ENCODE peak calls at places on chromosome 7, in ten cellular contexts. P is fibroblast of lung; F is foreskin melanocyte; M is substantia nigra; D is foreskin fibroblast; E is HFFc6; J is activated CD4-positive, alpha-beta memory T cell treated with anti-CD3 and anti-CD28 coated beads, Interleukin-2, amount 10 ng/mL, durations not matched to agents 7 days and 5 days; Z is HS-5; N is ACHN; C is activated T-helper 1 cell treated with Interleukin-2 at 50 U/mL for 16 hours. O is an unnamed sample.

GRCh38 chr7:122637799-122638198 is 61.1 kb downstream of the RNF133 start:
- DNase-seq in P (no peak), F (no peak), M (no peak), D (no peak), E (no peak), J (no peak), Z (no peak), N (no peak), C (no peak), O (no peak)

GRCh38 chr7:41217306-41217705 is 485.6 kb downstream of the INHBA start:
- DNase-seq in P (no peak), F (no peak), M (no peak), D (no peak), E (no peak), J (no peak), Z (no peak), N (no peak), C (no peak), O (no peak)

GRCh38 chr7:158613481-158613880 is 25.9 kb upstream of the PTPRN2 start:
- DNase-seq in P (no peak), F (no peak), M (no peak), D (no peak), E (peak), J (no peak), Z (no peak), N (no peak), C (no peak), O (peak)

GRCh38 chr7:67019562-67020390 is 23.1 kb downstream of the TYW1 start:
- DNase-seq in P (no peak), F (no peak), M (no peak), D (peak), E (peak), J (no peak), Z (peak), N (no peak), C (no peak), O (peak)

GRCh38 chr7:130139193-130139950 is 65.8 kb downstream of the TMEM209 start:
- DNase-seq in P (no peak), F (no peak), M (no peak), D (no peak), E (no peak), J (no peak), Z (no peak), N (no peak), C (no peak), O (no peak)

GRCh38 chr7:142375710-142376313 is 118.0 kb upstream of the PRSS58 start:
- DNase-seq in P (peak), F (no peak), M (no peak), D (no peak), E (peak), J (no peak), Z (no peak), N (peak), C (no peak), O (no peak)

GRCh38 chr7:47422631-47423030 is 159.3 kb downstream of the TNS3 start:
- DNase-seq in P (peak), F (no peak), M (no peak), D (no peak), E (no peak), J (no peak), Z (no peak), N (no peak), C (no peak), O (no peak)

GRCh38 chr7:121369462-121369861 is 26.6 kb downstream of the FAM3C start:
- DNase-seq in P (peak), F (peak), M (no peak), D (peak), E (peak), J (no peak), Z (no peak), N (peak), C (no peak), O (no peak)

GRCh38 chr7:148701414-148701813 is 2.7 kb downstream of the CUL1 start:
- DNase-seq in P (peak), F (peak), M (no peak), D (peak), E (no peak), J (no peak), Z (no peak), N (peak), C (no peak), O (no peak)

GRCh38 chr7:137886706-137887105 is 39.9 kb upstream of the DGKI start:
- DNase-seq in P (peak), F (no peak), M (no peak), D (peak), E (no peak), J (no peak), Z (no peak), N (no peak), C (no peak), O (no peak)

GRCh38 chr7:73828107-73828803 is 2.5 kb upstream of the CLDN4 start:
- DNase-seq in P (peak), F (no peak), M (no peak), D (peak), E (peak), J (peak), Z (no peak), N (peak), C (no peak), O (no peak)

GRCh38 chr7:90111-91063 is 102.0 kb upstream of the FAM20C start:
- DNase-seq in P (peak), F (no peak), M (no peak), D (peak), E (peak), J (peak), Z (peak), N (no peak), C (no peak), O (no peak)

GRCh38 chr7:157234271-157234670 is 95.5 kb downstream of the UBE3C start:
- DNase-seq in P (no peak), F (no peak), M (no peak), D (peak), E (no peak), J (no peak), Z (no peak), N (no peak), C (no peak), O (no peak)

GRCh38 chr7:86913709-86914108 is 145.7 kb downstream of the ELAPOR2 start:
- DNase-seq in P (no peak), F (no peak), M (no peak), D (peak), E (peak), J (no peak), Z (peak), N (no peak), C (no peak), O (no peak)

GRCh38 chr7:12133865-12134264 is 77.2 kb upstream of the TMEM106B start:
- DNase-seq in P (no peak), F (no peak), M (no peak), D (no peak), E (no peak), J (no peak), Z (no peak), N (peak), C (no peak), O (no peak)

GRCh38 chr7:12670071-12670729 is 17.2 kb upstream of the ARL4A start:
- DNase-seq in P (peak), F (no peak), M (no peak), D (peak), E (no peak), J (no peak), Z (no peak), N (no peak), C (no peak), O (no peak)

GRCh38 chr7:128830231-128831177 is at the start of gene FLNC:
- DNase-seq in P (peak), F (peak), M (no peak), D (peak), E (peak), J (peak), Z (no peak), N (peak), C (no peak), O (no peak)

GRCh38 chr7:98921608-98922372 is 43.5 kb downstream of the TRRAP start:
- DNase-seq in P (no peak), F (no peak), M (no peak), D (no peak), E (no peak), J (no peak), Z (no peak), N (no peak), C (no peak), O (no peak)

GRCh38 chr7:130486114-130486962 is 5.5 kb upstream of the MEST start:
- DNase-seq in P (peak), F (no peak), M (peak), D (peak), E (no peak), J (peak), Z (no peak), N (peak), C (peak), O (no peak)